ENCODE peak calls at places on chromosome 20, in nine cellular contexts. P is HEK293T; F is activated CD4-positive, CD25-positive, alpha-beta regulatory T cell treated with anti-CD3 and anti-CD28 coated beads, Interleukin-2, amount 50 U/mL, for 16 hours; I is neural crest cell; A is PC-9; E is NCI-H1694; L is aorta; S is C1 segment of cervical spinal cord; V is colonic mucosa. C is an unnamed sample.

GRCh38 chr20:14197097-14197496 is 140.3 kb downstream of the FLRT3 start:
- DNase-seq in V (no peak), A (no peak), E (no peak), L (no peak), P (no peak), S (no peak), I (no peak), F (no peak), C (no peak)

GRCh38 chr20:63896136-63896890 is 1.4 kb downstream of the DNAJC5 start:
- DNase-seq in L (no peak), S (no peak), A (peak), I (no peak), P (no peak), V (peak), F (no peak), E (no peak), C (no peak)

GRCh38 chr20:48983423-48984400 is 62.2 kb downstream of the ARFGEF2 start:
- DNase-seq in V (no peak), L (no peak), A (peak), I (no peak), P (no peak), F (no peak), S (no peak), E (no peak), C (no peak)

GRCh38 chr20:62352402-62353288 is 14.5 kb downstream of the LAMA5 start:
- DNase-seq in A (no peak), I (no peak), E (peak), L (peak), S (no peak), V (no peak), P (no peak), F (no peak), C (no peak)

GRCh38 chr20:29873946-29874345 is 1383.5 kb upstream of the DEFB115 start:
- DNase-seq in V (no peak), E (no peak), A (no peak), I (peak), L (peak), P (no peak), F (no peak), S (no peak), C (no peak)

GRCh38 chr20:47456952-47457724 is 44.5 kb upstream of the NCOA3 start:
- DNase-seq in A (peak), F (no peak), P (no peak), I (no peak), V (no peak), L (no peak), E (no peak), S (no peak), C (no peak)

GRCh38 chr20:63234693-63235398 is 859 bp upstream of the BIRC7 start:
- DNase-seq in A (peak), E (no peak), F (no peak), I (no peak), L (no peak), P (no peak), S (no peak), V (no peak), C (no peak)

GRCh38 chr20:63496404-63497120 is 2.3 kb downstream of the EEF1A2 start:
- DNase-seq in A (no peak), F (no peak), P (no peak), E (no peak), V (no peak), S (no peak), I (no peak), L (peak), C (no peak)

GRCh38 chr20:38692436-38693411 is 31.6 kb upstream of the SLC32A1 start:
- DNase-seq in V (peak), F (no peak), P (peak), E (no peak), A (peak), L (no peak), S (no peak), I (peak), C (peak)